ENCODE peak calls at places on chromosomes 3 and 15, in nine cellular contexts. N is GM12865, A is Caco-2, J is ovary, R is lower lobe of right lung, Z is left ventricle myocardium inferior, H is GM06990, E is transverse colon, O is mammary epithelial cell. Q is an unnamed sample.

GRCh38 chr3:43995929-43996378 is 245.7 kb upstream of the TOPAZ1 start:
- DNase-seq in A (no peak), E (no peak), N (peak), R (no peak), Z (no peak), O (no peak), H (peak), J (no peak), Q (peak)

GRCh38 chr3:71129611-71130515 is 453.7 kb downstream of the FOXP1 start:
- DNase-seq in A (no peak), J (no peak), E (no peak), R (no peak), N (no peak), Z (no peak), O (peak), H (no peak), Q (peak)

GRCh38 chr15:90002428-90002844 is 1.3 kb downstream of the ZNF710 start:
- DNase-seq in H (peak), N (peak), O (peak), A (no peak), Z (peak), R (peak), E (peak), J (peak), Q (peak)

GRCh38 chr3:67325231-67325630 is 327.1 kb downstream of the KBTBD8 start:
- DNase-seq in R (no peak), N (no peak), E (no peak), A (no peak), Z (no peak), H (no peak), J (no peak), O (no peak), Q (no peak)

GRCh38 chr3:21392521-21392920 is 358.5 kb downstream of the ZNF385D start:
- DNase-seq in E (no peak), R (no peak), A (no peak), N (no peak), O (no peak), Z (no peak), H (no peak), J (no peak), Q (no peak)

GRCh38 chr15:89569090-89569745 is 6.1 kb upstream of the TICRR start:
- DNase-seq in J (no peak), O (no peak), A (no peak), R (no peak), Z (no peak), H (no peak), N (no peak), E (no peak), Q (no peak)

GRCh38 chr3:124837730-124838186 is 49.4 kb downstream of the ITGB5 start:
- DNase-seq in N (no peak), E (peak), R (no peak), Z (peak), J (no peak), O (peak), A (peak), H (no peak), Q (peak)

GRCh38 chr15:64895285-64896065 is 16.2 kb upstream of the ANKDD1A start:
- DNase-seq in A (no peak), O (no peak), N (peak), H (peak), Z (no peak), J (no peak), E (peak), R (peak), Q (no peak)

GRCh38 chr3:57825116-57825515 is 69.0 kb downstream of the SLMAP start:
- DNase-seq in N (no peak), A (no peak), H (no peak), J (no peak), E (no peak), Z (no peak), O (no peak), R (no peak), Q (no peak)

GRCh38 chr15:67833504-67834248 is 6.2 kb downstream of the RNU6-1 start:
- DNase-seq in N (peak), H (peak), Z (no peak), O (no peak), E (peak), R (no peak), J (no peak), A (peak), Q (no peak)
- H3K4me3 ChIP-seq in N (peak), H (peak), Z (peak), O (peak), E (no peak), R (peak), J (no peak), A (peak), Q (peak)

GRCh38 chr15:74869372-74869725 is 3.8 kb downstream of the SCAMP2 start:
- DNase-seq in N (no peak), O (no peak), Z (no peak), E (no peak), J (no peak), H (no peak), R (no peak), A (no peak), Q (no peak)
- H3K4me3 ChIP-seq in N (peak), O (no peak), Z (peak), E (no peak), J (no peak), H (peak), R (no peak), A (no peak), Q (no peak)

GRCh38 chr3:173618703-173619102 is 221.2 kb downstream of the NLGN1 start:
- DNase-seq in O (no peak), A (no peak), Z (peak), J (no peak), E (no peak), H (no peak), R (no peak), N (no peak), Q (no peak)

GRCh38 chr3:173614528-173614927 is 217.0 kb downstream of the NLGN1 start:
- DNase-seq in O (no peak), R (no peak), N (no peak), J (no peak), H (no peak), E (no peak), A (no peak), Z (no peak), Q (no peak)

GRCh38 chr3:173622156-173622555 is 224.6 kb downstream of the NLGN1 start:
- DNase-seq in E (no peak), A (no peak), J (no peak), O (no peak), Z (no peak), N (no peak), H (no peak), R (no peak), Q (no peak)

GRCh38 chr3:173618148-173618547 is 220.6 kb downstream of the NLGN1 start:
- DNase-seq in H (no peak), Z (no peak), R (no peak), O (no peak), N (no peak), E (no peak), A (no peak), J (no peak), Q (no peak)

DNA sequence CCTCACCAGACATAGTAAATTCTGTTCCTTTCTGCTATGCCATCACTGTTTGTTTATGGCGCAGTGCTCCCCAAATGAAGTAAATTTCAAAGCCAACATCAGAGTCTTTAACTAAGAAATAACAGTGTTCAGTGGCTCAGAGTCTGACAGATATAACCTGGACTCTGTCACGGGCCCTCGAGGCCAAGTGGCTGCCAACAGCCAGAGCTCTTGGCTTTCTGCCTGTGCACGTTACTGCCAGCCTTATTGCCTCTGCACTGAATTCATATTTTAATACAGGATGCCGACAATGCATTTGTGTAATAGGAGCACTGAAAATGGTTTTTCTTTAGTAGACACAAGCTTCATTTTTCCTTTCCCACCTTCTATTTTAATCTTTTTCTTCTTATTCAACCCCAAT is 219.9 kb downstream of the NLGN1 start:
- DNase-seq in A (no peak), Z (peak), H (no peak), J (no peak), N (no peak), R (peak), E (peak), O (no peak), Q (no peak)
- H3K4me3 ChIP-seq in A (no peak), Z (no peak), H (no peak), J (no peak), N (no peak), R (no peak), E (no peak), O (no peak), Q (no peak)

DNA sequence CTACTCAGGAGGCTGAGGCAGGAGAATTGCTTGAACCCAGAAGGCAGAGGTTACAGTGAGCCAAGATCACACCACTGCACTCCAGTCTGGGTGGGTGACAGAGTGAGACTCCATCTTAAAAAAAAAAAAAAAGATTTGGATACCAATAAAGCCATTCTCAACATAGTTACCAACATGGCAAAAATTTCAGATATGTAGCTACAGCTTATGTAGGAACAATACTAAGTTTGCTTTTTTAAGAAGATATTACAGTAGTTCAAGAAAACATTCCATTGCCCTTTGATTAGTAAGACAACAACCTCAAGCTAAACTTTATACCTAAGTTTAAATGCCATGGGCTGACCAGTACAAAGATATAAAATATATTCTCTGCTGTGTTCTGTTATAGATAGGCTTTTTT is 34.4 kb downstream of the ZNF106 start:
- DNase-seq in Z (no peak), H (no peak), A (no peak), R (no peak), O (no peak), E (no peak), J (no peak), N (no peak), Q (no peak)
- H3K4me3 ChIP-seq in Z (peak), H (no peak), A (no peak), R (peak), O (no peak), E (peak), J (peak), N (no peak), Q (no peak)

GRCh38 chr3:28615071-28615470 is 266.4 kb upstream of the AZI2 start:
- DNase-seq in E (no peak), J (no peak), H (no peak), A (no peak), Z (no peak), O (no peak), N (no peak), R (no peak), Q (no peak)
- H3K4me3 ChIP-seq in E (no peak), J (no peak), H (no peak), A (no peak), Z (no peak), O (no peak), N (no peak), R (no peak), Q (no peak)

DNA sequence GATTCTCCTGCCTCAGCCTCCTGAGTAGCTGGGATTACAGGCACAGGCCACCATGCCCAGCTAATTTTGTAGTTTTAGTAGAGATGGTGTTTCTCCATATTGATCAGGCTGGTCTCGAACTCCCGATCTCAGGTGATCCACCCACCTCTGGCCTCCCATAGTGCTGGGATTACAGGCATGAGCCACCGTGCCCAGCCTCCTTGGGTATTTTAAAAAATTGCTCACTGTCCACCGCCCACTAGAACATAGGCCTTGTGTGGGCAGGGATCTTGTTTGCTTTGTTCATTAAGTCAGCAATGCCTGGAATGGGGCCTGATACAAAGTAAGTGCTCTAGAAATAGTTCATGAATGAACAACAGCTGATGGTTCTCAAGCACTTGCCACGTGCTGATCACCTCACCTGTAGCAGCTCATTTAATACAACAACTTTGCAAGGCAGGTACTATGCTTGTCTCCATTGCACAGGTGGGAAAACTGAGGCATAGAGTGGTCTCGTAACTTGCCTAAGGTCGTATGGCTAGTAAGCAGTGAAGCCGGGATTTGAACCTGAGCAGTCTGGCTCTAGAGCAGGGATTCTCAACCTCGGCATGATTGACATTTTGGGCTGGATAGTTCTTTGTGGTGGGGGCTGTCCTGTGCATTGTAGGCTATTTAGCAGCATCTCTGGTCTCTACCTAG is 12.7 kb upstream of the CTSH start:
- DNase-seq in N (no peak), E (no peak), Z (no peak), O (no peak), J (no peak), A (no peak), R (no peak), H (no peak), Q (no peak)
- H3K4me3 ChIP-seq in N (no peak), E (no peak), Z (no peak), O (no peak), J (no peak), A (no peak), R (no peak), H (no peak), Q (no peak)

DNA sequence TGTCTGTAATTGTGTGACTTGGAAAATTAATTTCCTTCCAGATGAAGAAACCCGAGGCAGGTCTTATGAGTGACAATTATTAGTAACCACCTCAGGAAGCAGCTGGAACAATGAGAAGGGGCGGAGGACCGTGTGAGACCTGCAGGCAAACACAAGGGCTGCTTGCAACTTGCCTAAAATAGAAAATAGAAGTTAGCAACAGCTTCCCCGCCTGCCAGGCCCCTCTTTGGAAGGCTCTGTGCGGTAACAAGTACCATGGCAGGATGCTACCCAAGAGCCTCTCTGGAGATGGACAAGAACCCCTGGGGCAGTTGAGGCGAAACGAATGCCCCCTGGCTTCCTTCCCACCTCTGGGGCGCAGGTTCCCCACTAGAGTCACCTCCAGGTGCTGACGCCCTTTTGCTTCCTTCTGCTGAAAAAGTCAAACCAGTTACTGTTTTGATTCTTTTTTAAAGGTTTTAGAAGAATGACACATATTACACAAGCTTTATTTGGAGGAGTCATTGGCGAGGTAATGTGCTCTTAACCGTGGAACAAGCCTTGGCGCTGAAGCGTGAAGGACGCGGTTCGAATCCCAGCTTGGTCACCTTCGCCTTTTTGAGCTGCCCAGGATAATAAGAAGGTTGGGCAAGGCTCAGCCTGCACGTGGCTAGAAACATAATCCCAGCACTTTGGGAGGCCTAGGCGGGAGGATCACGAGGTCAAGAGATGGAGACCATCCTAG is 47.0 kb upstream of the SYNM start:
- DNase-seq in O (no peak), A (no peak), R (no peak), J (no peak), E (no peak), H (peak), Z (peak), N (peak), Q (peak)
- H3K4me3 ChIP-seq in O (no peak), A (no peak), R (no peak), J (no peak), E (no peak), H (no peak), Z (peak), N (no peak), Q (no peak)